ENCODE peak calls at places on chromosomes 2 and 18, in six cellular contexts. P is GM12891, E is K562, R is GM12892, V is GM12878, Z is SK-N-SH. O is an unnamed sample.

GRCh38 chr2:215619989-215620388 is 184.1 kb upstream of the FN1 start:
- DNase-seq in P (no peak), E (peak), R (no peak), V (no peak), Z (no peak), O (no peak)

GRCh38 chr2:120736955-120737801 is 1.5 kb downstream of the GLI2 start:
- DNase-seq in P (no peak), E (no peak), R (no peak), V (no peak), Z (peak), O (no peak)

GRCh38 chr2:136207665-136208064 is 89.7 kb upstream of the CXCR4 start:
- DNase-seq in P (no peak), E (no peak), R (no peak), V (no peak), Z (no peak), O (no peak)

GRCh38 chr2:101616411-101616810 is 81.1 kb upstream of the MAP4K4 start:
- DNase-seq in P (no peak), E (no peak), R (no peak), V (no peak), Z (peak), O (no peak)

GRCh38 chr2:127877626-127878025 is 8.1 kb downstream of the AMMECR1L start:
- DNase-seq in P (no peak), E (no peak), R (no peak), V (no peak), Z (no peak), O (no peak)

GRCh38 chr2:45345331-45346305 is 265.4 kb downstream of the SRBD1 start:
- DNase-seq in P (no peak), E (no peak), R (no peak), V (no peak), Z (peak), O (no peak)

GRCh38 chr2:35787302-35788031 is 568.1 kb upstream of the CRIM1 start:
- DNase-seq in P (no peak), E (no peak), R (no peak), V (no peak), Z (no peak), O (no peak)

GRCh38 chr2:128325665-128326181 is 7.1 kb upstream of the HS6ST1 start:
- DNase-seq in P (no peak), E (no peak), R (no peak), V (no peak), Z (peak), O (no peak)

GRCh38 chr2:128692895-128693519 is 374.3 kb upstream of the HS6ST1 start:
- DNase-seq in P (no peak), E (no peak), R (no peak), V (no peak), Z (no peak), O (no peak)

GRCh38 chr2:25323042-25323514 is 18.6 kb downstream of the DNMT3A start:
- DNase-seq in P (no peak), E (peak), R (no peak), V (no peak), Z (no peak), O (no peak)

GRCh38 chr2:203685081-203685621 is 21.3 kb upstream of the CD28 start:
- DNase-seq in P (no peak), E (no peak), R (no peak), V (no peak), Z (no peak), O (no peak)

GRCh38 chr2:113407446-113408099 is 29.9 kb upstream of the ZNG1B start:
- DNase-seq in P (no peak), E (no peak), R (no peak), V (no peak), Z (no peak), O (peak)

GRCh38 chr2:193895226-193895625 is 1700.5 kb upstream of the TMEFF2 start:
- DNase-seq in P (no peak), E (no peak), R (no peak), V (no peak), Z (no peak), O (no peak)

GRCh38 chr18:54280206-54280550 is 10.9 kb downstream of the POLI start:
- DNase-seq in P (no peak), E (no peak), R (no peak), V (no peak), Z (no peak), O (no peak)

GRCh38 chr18:45940724-45941123 is 26.4 kb downstream of the EPG5 start:
- DNase-seq in P (no peak), E (no peak), R (no peak), V (no peak), Z (no peak), O (no peak)

GRCh38 chr18:3183103-3183717 is 36.6 kb downstream of the MYOM1 start:
- DNase-seq in P (no peak), E (no peak), R (no peak), V (no peak), Z (no peak), O (no peak)

DNA sequence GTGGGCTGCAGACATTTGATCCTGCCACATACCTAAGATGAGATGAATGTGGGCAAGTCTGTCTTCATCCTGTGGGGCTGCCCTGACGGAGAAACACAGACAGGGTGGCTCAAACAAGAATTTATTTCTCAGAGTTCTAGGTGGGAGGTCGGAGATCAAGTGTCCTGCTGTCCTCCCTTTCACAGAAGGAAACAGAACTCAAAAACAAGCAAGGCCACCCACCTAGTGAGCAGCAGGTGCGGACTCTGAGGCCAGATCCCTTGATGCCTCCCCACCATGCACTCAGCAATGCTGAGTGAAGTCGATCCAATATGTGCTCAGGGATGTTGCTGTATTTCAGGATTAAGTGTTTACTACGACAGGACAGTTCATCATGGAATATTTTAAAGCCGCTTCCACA is 63.0 kb upstream of the SNTG2 start:
- DNase-seq in P (no peak), E (no peak), R (no peak), V (no peak), Z (no peak), O (no peak)
- TF ChIP-seq TAF1 in P (no peak), E (no peak), R (no peak), V (no peak), Z (no peak), O (no peak)

GRCh38 chr2:207952564-207953345 is 72.6 kb downstream of the PLEKHM3 start:
- DNase-seq in P (no peak), E (no peak), R (no peak), V (no peak), Z (no peak), O (no peak)

GRCh38 chr2:207950761-207951114 is 74.6 kb downstream of the PLEKHM3 start:
- DNase-seq in P (no peak), E (no peak), R (no peak), V (no peak), Z (no peak), O (no peak)

GRCh38 chr2:207953354-207953753 is 72.0 kb downstream of the PLEKHM3 start:
- DNase-seq in P (no peak), E (no peak), R (no peak), V (no peak), Z (no peak), O (no peak)

GRCh38 chr2:207951734-207952480 is 73.4 kb downstream of the PLEKHM3 start:
- DNase-seq in P (no peak), E (no peak), R (no peak), V (no peak), Z (no peak), O (no peak)

DNA sequence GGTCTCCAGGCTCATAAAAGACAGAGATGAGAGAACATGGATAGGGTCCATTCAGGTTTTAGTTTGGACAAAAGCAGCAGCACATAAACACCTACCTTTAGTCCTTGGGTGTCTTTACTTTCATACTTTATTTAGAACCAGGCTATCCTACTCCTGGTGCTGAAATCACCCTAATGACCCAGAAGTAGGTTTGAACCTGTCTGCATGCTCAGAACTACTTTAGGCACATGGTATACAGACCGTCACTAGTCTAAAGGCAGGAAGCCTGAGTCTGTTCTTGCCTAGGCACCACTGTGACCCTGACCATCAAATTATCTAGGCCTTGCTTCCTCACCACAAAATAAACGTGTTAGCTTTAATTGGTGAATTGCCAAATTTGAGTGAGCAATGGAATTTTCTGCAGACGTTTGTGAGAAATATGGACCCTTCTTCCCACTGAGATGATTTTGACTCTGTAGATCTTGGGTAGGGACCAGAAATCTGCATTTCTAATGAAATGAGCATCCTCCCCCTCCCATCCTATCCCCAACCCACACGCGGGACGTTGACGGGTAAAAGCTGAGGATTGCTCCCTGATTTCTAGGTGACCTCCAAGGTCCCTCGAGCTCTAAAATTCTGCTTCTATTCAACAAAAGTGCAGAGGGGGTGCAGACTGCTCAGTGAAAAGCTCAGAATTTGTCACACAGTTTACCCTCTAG is 75.1 kb downstream of the PLEKHM3 start:
- DNase-seq in P (no peak), E (no peak), R (no peak), V (no peak), Z (no peak), O (no peak)
- TF ChIP-seq TAF1 in P (no peak), E (no peak), R (no peak), V (no peak), Z (no peak), O (no peak)

DNA sequence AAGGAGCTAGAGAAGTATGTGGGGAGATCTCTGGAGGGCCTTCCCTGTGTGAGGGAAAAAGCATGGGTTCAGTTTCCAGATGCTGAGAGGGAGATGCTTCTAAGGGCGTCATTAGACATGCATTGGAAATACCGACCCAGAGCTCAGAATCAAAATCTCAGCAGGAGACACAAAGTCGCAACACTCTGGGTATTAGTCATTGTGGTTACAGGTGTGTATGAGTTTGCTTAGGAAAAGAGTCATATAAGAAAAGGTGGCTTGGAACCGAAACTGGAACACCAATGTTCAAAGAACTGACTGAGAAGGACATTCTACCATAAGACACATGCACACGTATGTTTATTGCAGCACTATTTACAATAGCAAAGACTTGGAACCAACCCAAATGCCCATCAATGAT is 477.1 kb downstream of the FBXO15 start:
- DNase-seq in P (peak), E (no peak), R (peak), V (no peak), Z (no peak), O (no peak)
- TF ChIP-seq TAF1 in P (no peak), E (no peak), R (no peak), V (no peak), Z (no peak), O (no peak)

GRCh38 chr2:201931955-201932354 is 101.7 kb upstream of the FZD7 start:
- DNase-seq in P (no peak), E (no peak), R (no peak), V (no peak), Z (no peak), O (no peak)

GRCh38 chr2:201931475-201931874 is 102.2 kb upstream of the FZD7 start:
- DNase-seq in P (no peak), E (no peak), R (no peak), V (no peak), Z (no peak), O (no peak)

GRCh38 chr2:201933792-201934229 is 99.8 kb upstream of the FZD7 start:
- DNase-seq in P (no peak), E (no peak), R (no peak), V (no peak), Z (peak), O (no peak)

GRCh38 chr2:201930831-201931230 is 102.8 kb upstream of the FZD7 start:
- DNase-seq in P (no peak), E (no peak), R (no peak), V (no peak), Z (no peak), O (no peak)

DNA sequence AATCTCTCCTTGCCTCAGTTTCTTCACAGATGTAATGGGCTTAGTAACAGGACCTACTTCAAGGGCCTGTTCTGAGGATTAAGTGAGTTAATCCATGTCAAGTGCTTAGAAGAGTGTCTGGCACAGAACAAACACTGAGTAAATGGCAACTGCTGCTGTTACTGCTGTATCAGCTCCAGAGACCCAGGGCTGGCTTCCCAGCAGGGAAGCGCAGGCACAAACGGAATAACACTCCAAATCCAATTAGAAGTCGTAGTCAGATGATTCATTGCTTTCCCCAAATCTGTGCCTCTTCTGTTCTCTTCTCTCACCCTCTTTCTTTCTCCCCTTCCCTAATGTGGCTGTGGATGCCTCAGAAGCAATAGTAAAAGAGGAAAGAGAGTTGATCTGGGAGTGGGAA is 101.1 kb upstream of the FZD7 start:
- DNase-seq in P (no peak), E (no peak), R (no peak), V (no peak), Z (peak), O (no peak)
- TF ChIP-seq TAF1 in P (no peak), E (no peak), R (no peak), V (no peak), Z (no peak), O (no peak)

GRCh38 chr2:100230754-100231153 is 88.4 kb upstream of the AFF3 start:
- DNase-seq in P (no peak), E (no peak), R (no peak), V (no peak), Z (no peak), O (no peak)
- TF ChIP-seq TAF1 in P (no peak), E (no peak), R (no peak), V (no peak), Z (no peak), O (no peak)

O was measured in HepG2.